ENCODE peak calls at places on chromosome 7, in four cellular contexts. B is MCF 10A, S is cardiac septum, E is T-helper 17 cell. H is an unnamed sample.

GRCh38 chr7:45184326-45185027 is 26.9 kb downstream of the RAMP3 start:
- DNase-seq in B (no peak), S (peak), E (no peak), H (no peak)

GRCh38 chr7:79452495-79453265 is 787 bp downstream of the MAGI2 start:
- DNase-seq in B (no peak), S (peak), E (no peak), H (peak)

GRCh38 chr7:23680417-23681405 is 712 bp downstream of the FAM221A start:
- DNase-seq in B (no peak), S (peak), E (peak), H (no peak)

GRCh38 chr7:84100866-84101265 is 93.7 kb downstream of the SEMA3A start:
- DNase-seq in B (peak), S (no peak), E (no peak), H (peak)

GRCh38 chr7:78516450-78516849 is 717.9 kb downstream of the PHTF2 start:
- DNase-seq in B (no peak), S (no peak), E (no peak), H (no peak)

GRCh38 chr7:19982841-19983835 is 209.7 kb upstream of the TMEM196 start:
- DNase-seq in B (peak), S (no peak), E (no peak), H (peak)

GRCh38 chr7:100632951-100633717 is 8.2 kb downstream of the TFR2 start:
- DNase-seq in B (no peak), S (no peak), E (peak), H (no peak)

GRCh38 chr7:93205046-93205445 is 21.2 kb downstream of the HEPACAM2 start:
- DNase-seq in B (no peak), S (no peak), E (no peak), H (no peak)

GRCh38 chr7:36526720-36527548 is 137.3 kb downstream of the ANLN start:
- DNase-seq in B (peak), S (no peak), E (no peak), H (peak)

GRCh38 chr7:4200546-4201094 is 481.5 kb upstream of the FOXK1 start:
- DNase-seq in B (no peak), S (no peak), E (no peak), H (peak)

GRCh38 chr7:12777257-12777656 is 89.8 kb downstream of the ARL4A start:
- DNase-seq in B (no peak), S (no peak), E (no peak), H (no peak)

GRCh38 chr7:4665661-4666060 is 16.4 kb upstream of the FOXK1 start:
- DNase-seq in B (peak), S (no peak), E (no peak), H (peak)

GRCh38 chr7:43781726-43782607 is 23.5 kb downstream of the BLVRA start:
- DNase-seq in B (peak), S (no peak), E (no peak), H (no peak)